ENCODE peak calls at places on chromosomes 12 and 14, in nine cellular contexts. One of them, this sample, is unnamed.

GRCh38 chr14:51165415-51165814 is 70.5 kb upstream of the TRIM9 start:
- DNase-seq in endothelial cell: no peak
- DNase-seq in AG04449: no peak
- DNase-seq in cardiac muscle cell: no peak
- DNase-seq in ovary: no peak
- DNase-seq in BJ: no peak
- DNase-seq in CD4-positive, alpha-beta T cell: no peak
- DNase-seq in AG09319: no peak
- DNase-seq in choroid plexus epithelial cell: no peak
- DNase-seq in this sample: no peak

GRCh38 chr14:22088614-22089359 is 415.2 kb upstream of the OR4E1 start:
- DNase-seq in endothelial cell: no peak
- DNase-seq in AG04449: no peak
- DNase-seq in cardiac muscle cell: no peak
- DNase-seq in ovary: no peak
- DNase-seq in BJ: no peak
- DNase-seq in CD4-positive, alpha-beta T cell: no peak
- DNase-seq in AG09319: no peak
- DNase-seq in choroid plexus epithelial cell: peak
- DNase-seq in this sample: no peak

GRCh38 chr12:92244036-92244435 is 98.4 kb upstream of the BTG1 start:
- DNase-seq in endothelial cell: no peak
- DNase-seq in AG04449: no peak
- DNase-seq in cardiac muscle cell: peak
- DNase-seq in ovary: peak
- DNase-seq in BJ: no peak
- DNase-seq in CD4-positive, alpha-beta T cell: no peak
- DNase-seq in AG09319: peak
- DNase-seq in choroid plexus epithelial cell: peak
- DNase-seq in this sample: no peak

GRCh38 chr12:107775093-107775721 is 703 bp downstream of the ASCL4 start:
- DNase-seq in endothelial cell: peak
- DNase-seq in AG04449: no peak
- DNase-seq in cardiac muscle cell: peak
- DNase-seq in ovary: no peak
- DNase-seq in BJ: no peak
- DNase-seq in CD4-positive, alpha-beta T cell: no peak
- DNase-seq in AG09319: no peak
- DNase-seq in choroid plexus epithelial cell: peak
- DNase-seq in this sample: no peak

GRCh38 chr12:8912910-8913309 is 1.4 kb upstream of the PHC1 start:
- DNase-seq in endothelial cell: peak
- DNase-seq in AG04449: no peak
- DNase-seq in cardiac muscle cell: no peak
- DNase-seq in ovary: no peak
- DNase-seq in BJ: no peak
- DNase-seq in CD4-positive, alpha-beta T cell: no peak
- DNase-seq in AG09319: no peak
- DNase-seq in choroid plexus epithelial cell: no peak
- DNase-seq in this sample: no peak

GRCh38 chr12:20096430-20096829 is 271.9 kb upstream of the PDE3A start:
- DNase-seq in endothelial cell: no peak
- DNase-seq in AG04449: no peak
- DNase-seq in cardiac muscle cell: no peak
- DNase-seq in ovary: no peak
- DNase-seq in BJ: no peak
- DNase-seq in CD4-positive, alpha-beta T cell: no peak
- DNase-seq in AG09319: no peak
- DNase-seq in choroid plexus epithelial cell: no peak
- DNase-seq in this sample: no peak

GRCh38 chr14:61607570-61608244 is 87.6 kb upstream of the HIF1A start:
- DNase-seq in endothelial cell: peak
- DNase-seq in AG04449: no peak
- DNase-seq in cardiac muscle cell: no peak
- DNase-seq in ovary: no peak
- DNase-seq in BJ: no peak
- DNase-seq in CD4-positive, alpha-beta T cell: no peak
- DNase-seq in AG09319: no peak
- DNase-seq in choroid plexus epithelial cell: no peak
- DNase-seq in this sample: no peak

GRCh38 chr12:3061129-3061857 is 15.9 kb upstream of the TSPAN9 start:
- DNase-seq in endothelial cell: no peak
- DNase-seq in AG04449: peak
- DNase-seq in cardiac muscle cell: no peak
- DNase-seq in ovary: no peak
- DNase-seq in BJ: peak
- DNase-seq in CD4-positive, alpha-beta T cell: no peak
- DNase-seq in AG09319: no peak
- DNase-seq in choroid plexus epithelial cell: peak
- DNase-seq in this sample: no peak

GRCh38 chr14:64539186-64539552 is 1.4 kb upstream of the HSPA2 start:
- DNase-seq in endothelial cell: no peak
- DNase-seq in AG04449: no peak
- DNase-seq in cardiac muscle cell: no peak
- DNase-seq in ovary: no peak
- DNase-seq in BJ: no peak
- DNase-seq in CD4-positive, alpha-beta T cell: no peak
- DNase-seq in AG09319: no peak
- DNase-seq in choroid plexus epithelial cell: no peak
- DNase-seq in this sample: no peak

GRCh38 chr12:109209082-109209481 is 92.7 kb downstream of the ACACB start:
- DNase-seq in endothelial cell: no peak
- DNase-seq in AG04449: no peak
- DNase-seq in cardiac muscle cell: no peak
- DNase-seq in ovary: no peak
- DNase-seq in BJ: no peak
- DNase-seq in CD4-positive, alpha-beta T cell: no peak
- DNase-seq in AG09319: no peak
- DNase-seq in choroid plexus epithelial cell: no peak
- DNase-seq in this sample: no peak

GRCh38 chr14:106436310-106436905 is 910.0 kb downstream of the TMEM121 start:
- DNase-seq in endothelial cell: no peak
- DNase-seq in AG04449: no peak
- DNase-seq in cardiac muscle cell: no peak
- DNase-seq in ovary: no peak
- DNase-seq in BJ: no peak
- DNase-seq in CD4-positive, alpha-beta T cell: peak
- DNase-seq in AG09319: no peak
- DNase-seq in choroid plexus epithelial cell: no peak
- DNase-seq in this sample: peak

GRCh38 chr12:42854208-42854607 is 264.7 kb upstream of the PRICKLE1 start:
- DNase-seq in endothelial cell: no peak
- DNase-seq in AG04449: no peak
- DNase-seq in cardiac muscle cell: no peak
- DNase-seq in ovary: no peak
- DNase-seq in BJ: no peak
- DNase-seq in CD4-positive, alpha-beta T cell: no peak
- DNase-seq in AG09319: no peak
- DNase-seq in choroid plexus epithelial cell: peak
- DNase-seq in this sample: no peak

GRCh38 chr14:71362920-71363584 is 455.8 kb downstream of the PCNX1 start:
- DNase-seq in endothelial cell: no peak
- DNase-seq in AG04449: no peak
- DNase-seq in cardiac muscle cell: no peak
- DNase-seq in ovary: no peak
- DNase-seq in BJ: peak
- DNase-seq in CD4-positive, alpha-beta T cell: no peak
- DNase-seq in AG09319: no peak
- DNase-seq in choroid plexus epithelial cell: peak
- DNase-seq in this sample: no peak

GRCh38 chr12:104702565-104703139 is 245.9 kb downstream of the CHST11 start:
- DNase-seq in endothelial cell: no peak
- DNase-seq in AG04449: no peak
- DNase-seq in cardiac muscle cell: no peak
- DNase-seq in ovary: no peak
- DNase-seq in BJ: peak
- DNase-seq in CD4-positive, alpha-beta T cell: no peak
- DNase-seq in AG09319: peak
- DNase-seq in choroid plexus epithelial cell: no peak
- DNase-seq in this sample: no peak

DNA sequence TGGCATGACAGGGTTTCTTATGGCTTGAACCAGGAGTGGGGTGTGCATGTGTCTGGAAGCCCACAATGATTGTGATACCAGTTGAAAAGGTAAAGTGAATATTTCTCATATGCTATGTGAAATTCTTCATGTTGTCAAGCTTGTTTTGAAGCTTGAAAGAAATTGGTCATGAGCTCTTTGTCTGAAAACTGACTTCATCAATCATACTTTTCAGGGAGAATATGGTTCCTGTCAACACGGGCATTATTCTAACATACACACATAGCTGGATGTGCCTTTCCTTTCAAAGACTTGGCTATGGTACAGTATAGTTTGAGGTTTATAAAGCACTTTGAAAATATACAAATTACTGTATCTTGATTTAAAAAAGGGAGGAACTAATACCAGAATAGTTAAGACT is 158.8 kb downstream of the KCNH5 start:
- DNase-seq in endothelial cell: no peak
- DNase-seq in AG04449: no peak
- DNase-seq in cardiac muscle cell: no peak
- DNase-seq in ovary: no peak
- DNase-seq in BJ: no peak
- DNase-seq in CD4-positive, alpha-beta T cell: no peak
- DNase-seq in AG09319: no peak
- DNase-seq in choroid plexus epithelial cell: no peak
- DNase-seq in this sample: no peak
- TF ChIP-seq CTCF in endothelial cell: no peak
- TF ChIP-seq CTCF in AG04449: no peak
- TF ChIP-seq CTCF in cardiac muscle cell: no peak
- TF ChIP-seq CTCF in ovary: no peak
- TF ChIP-seq CTCF in BJ: no peak
- TF ChIP-seq CTCF in CD4-positive, alpha-beta T cell: no peak
- TF ChIP-seq CTCF in AG09319: no peak
- TF ChIP-seq CTCF in choroid plexus epithelial cell: no peak
- TF ChIP-seq CTCF in this sample: no peak

DNA sequence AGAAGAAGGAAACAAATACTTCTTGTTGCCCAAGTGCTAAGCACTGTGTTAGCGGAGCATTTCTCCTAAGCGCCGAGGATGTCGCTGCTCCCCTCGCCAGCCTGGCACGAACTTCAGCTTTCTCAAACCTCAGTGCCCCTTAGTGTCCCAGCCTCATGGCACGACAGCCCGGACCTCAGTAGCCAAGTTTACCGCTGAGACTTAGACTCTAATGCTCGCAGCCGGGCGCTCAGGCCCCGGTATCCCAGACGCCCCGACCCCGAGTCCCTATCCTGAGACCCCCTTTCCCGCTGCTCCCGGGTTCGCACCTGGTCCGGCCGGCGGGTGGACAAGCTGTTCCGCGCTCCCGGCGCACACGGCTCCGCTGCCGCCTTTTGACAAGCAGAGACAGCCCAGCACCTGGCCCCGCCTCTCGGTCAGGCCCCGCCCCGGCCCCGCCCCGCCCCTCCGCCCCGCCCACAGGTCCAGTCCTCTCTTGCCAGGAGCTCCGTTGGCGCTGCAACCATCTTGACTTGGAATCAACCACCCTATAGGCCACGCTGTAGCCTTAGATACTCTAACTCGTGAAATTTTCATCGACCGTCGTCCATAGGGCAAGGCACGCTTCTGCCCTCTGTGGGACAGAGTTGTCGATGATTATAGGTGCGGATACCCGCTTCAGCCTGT is at the start of gene VDR:
- DNase-seq in endothelial cell: peak
- DNase-seq in AG04449: no peak
- DNase-seq in cardiac muscle cell: peak
- DNase-seq in ovary: peak
- DNase-seq in BJ: no peak
- DNase-seq in CD4-positive, alpha-beta T cell: peak
- DNase-seq in AG09319: no peak
- DNase-seq in choroid plexus epithelial cell: peak
- DNase-seq in this sample: peak
- TF ChIP-seq CTCF in endothelial cell: no peak
- TF ChIP-seq CTCF in AG04449: peak
- TF ChIP-seq CTCF in cardiac muscle cell: peak
- TF ChIP-seq CTCF in ovary: no peak
- TF ChIP-seq CTCF in BJ: peak
- TF ChIP-seq CTCF in CD4-positive, alpha-beta T cell: peak
- TF ChIP-seq CTCF in AG09319: peak
- TF ChIP-seq CTCF in choroid plexus epithelial cell: peak
- TF ChIP-seq CTCF in this sample: no peak

GRCh38 chr14:75980856-75981255 is 939 bp downstream of the TGFB3 start:
- DNase-seq in endothelial cell: no peak
- DNase-seq in AG04449: no peak
- DNase-seq in cardiac muscle cell: no peak
- DNase-seq in ovary: peak
- DNase-seq in BJ: no peak
- DNase-seq in CD4-positive, alpha-beta T cell: no peak
- DNase-seq in AG09319: no peak
- DNase-seq in choroid plexus epithelial cell: no peak
- DNase-seq in this sample: no peak

GRCh38 chr14:75979641-75980422 is 2.0 kb downstream of the TGFB3 start:
- DNase-seq in endothelial cell: no peak
- DNase-seq in AG04449: no peak
- DNase-seq in cardiac muscle cell: no peak
- DNase-seq in ovary: peak
- DNase-seq in BJ: no peak
- DNase-seq in CD4-positive, alpha-beta T cell: no peak
- DNase-seq in AG09319: no peak
- DNase-seq in choroid plexus epithelial cell: no peak
- DNase-seq in this sample: no peak

GRCh38 chr14:75982724-75983358 is 1.0 kb upstream of the TGFB3 start:
- DNase-seq in endothelial cell: no peak
- DNase-seq in AG04449: no peak
- DNase-seq in cardiac muscle cell: no peak
- DNase-seq in ovary: peak
- DNase-seq in BJ: no peak
- DNase-seq in CD4-positive, alpha-beta T cell: no peak
- DNase-seq in AG09319: no peak
- DNase-seq in choroid plexus epithelial cell: peak
- DNase-seq in this sample: no peak

GRCh38 chr14:75981826-75982723 is at the start of gene TGFB3:
- DNase-seq in endothelial cell: peak
- DNase-seq in AG04449: peak
- DNase-seq in cardiac muscle cell: peak
- DNase-seq in ovary: peak
- DNase-seq in BJ: peak
- DNase-seq in CD4-positive, alpha-beta T cell: peak
- DNase-seq in AG09319: peak
- DNase-seq in choroid plexus epithelial cell: peak
- DNase-seq in this sample: peak

DNA sequence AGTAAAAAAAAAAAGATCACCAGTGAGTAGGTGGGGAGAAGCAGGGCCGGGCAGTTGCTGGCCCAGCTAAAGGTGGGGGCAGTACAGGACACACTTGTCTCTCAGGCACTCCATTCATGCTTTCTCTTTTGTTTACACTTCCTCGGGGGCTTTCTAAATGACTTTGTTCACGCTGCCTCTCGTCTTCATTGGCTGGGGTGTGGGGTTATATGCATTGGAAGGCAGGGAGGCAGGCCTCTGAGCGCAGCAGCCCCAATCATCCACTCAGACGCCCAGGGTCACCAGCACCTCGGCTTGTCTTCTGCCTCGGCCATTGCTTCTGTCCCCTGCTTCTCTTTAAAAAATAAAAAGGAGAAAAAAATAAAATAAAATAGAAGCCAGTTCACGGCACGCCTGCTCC is 369 bp downstream of the TGFB3 start:
- DNase-seq in endothelial cell: no peak
- DNase-seq in AG04449: no peak
- DNase-seq in cardiac muscle cell: peak
- DNase-seq in ovary: no peak
- DNase-seq in BJ: no peak
- DNase-seq in CD4-positive, alpha-beta T cell: no peak
- DNase-seq in AG09319: no peak
- DNase-seq in choroid plexus epithelial cell: peak
- DNase-seq in this sample: no peak
- TF ChIP-seq CTCF in endothelial cell: no peak
- TF ChIP-seq CTCF in AG04449: no peak
- TF ChIP-seq CTCF in cardiac muscle cell: no peak
- TF ChIP-seq CTCF in ovary: no peak
- TF ChIP-seq CTCF in BJ: no peak
- TF ChIP-seq CTCF in CD4-positive, alpha-beta T cell: no peak
- TF ChIP-seq CTCF in AG09319: no peak
- TF ChIP-seq CTCF in choroid plexus epithelial cell: no peak
- TF ChIP-seq CTCF in this sample: no peak

GRCh38 chr14:103646189-103646588 is 17.2 kb downstream of the KLC1 start:
- DNase-seq in endothelial cell: no peak
- DNase-seq in AG04449: no peak
- DNase-seq in cardiac muscle cell: no peak
- DNase-seq in ovary: no peak
- DNase-seq in BJ: no peak
- DNase-seq in CD4-positive, alpha-beta T cell: no peak
- DNase-seq in AG09319: no peak
- DNase-seq in choroid plexus epithelial cell: no peak
- DNase-seq in this sample: no peak
- TF ChIP-seq CTCF in endothelial cell: no peak
- TF ChIP-seq CTCF in AG04449: no peak
- TF ChIP-seq CTCF in cardiac muscle cell: no peak
- TF ChIP-seq CTCF in ovary: no peak
- TF ChIP-seq CTCF in BJ: no peak
- TF ChIP-seq CTCF in CD4-positive, alpha-beta T cell: no peak
- TF ChIP-seq CTCF in AG09319: no peak
- TF ChIP-seq CTCF in choroid plexus epithelial cell: no peak
- TF ChIP-seq CTCF in this sample: no peak